ENCODE peak calls at places on chromosomes 12 and 14, in four cellular contexts. Q, D, X and N are unnamed samples.

GRCh38 chr12:91778091-91778819 is 367.4 kb downstream of the BTG1 start:
- DNase-seq in Q (no peak), D (no peak), X (no peak), N (no peak)

GRCh38 chr12:52121848-52122838 is 42.6 kb downstream of the SMIM41 start:
- DNase-seq in Q (peak), D (peak), X (no peak), N (peak)

GRCh38 chr14:63438065-63438757 is 105.0 kb downstream of the PPP2R5E start:
- DNase-seq in Q (peak), D (no peak), X (peak), N (peak)

GRCh38 chr12:12539411-12539810 is 23.3 kb downstream of the DUSP16 start:
- DNase-seq in Q (no peak), D (no peak), X (no peak), N (peak)

GRCh38 chr14:30596972-30597371 is 25.1 kb upstream of the SCFD1 start:
- DNase-seq in Q (no peak), D (no peak), X (no peak), N (no peak)

GRCh38 chr14:61337893-61338292 is 16.5 kb downstream of the PRKCH start:
- DNase-seq in Q (no peak), D (no peak), X (no peak), N (no peak)

GRCh38 chr14:96253140-96253539 is 2.9 kb upstream of the BDKRB1 start:
- DNase-seq in Q (peak), D (no peak), X (peak), N (no peak)

GRCh38 chr12:51886021-51886710 is 1.7 kb upstream of the ANKRD33 start:
- DNase-seq in Q (peak), D (no peak), X (peak), N (no peak)

GRCh38 chr12:49804821-49805220 is 23.4 kb downstream of the NCKAP5L start:
- DNase-seq in Q (no peak), D (no peak), X (no peak), N (no peak)

GRCh38 chr12:13142747-13143146 is 39.3 kb upstream of the GSG1 start:
- DNase-seq in Q (no peak), D (no peak), X (no peak), N (no peak)

GRCh38 chr12:69097619-69098368 is 141.6 kb upstream of the CPSF6 start:
- DNase-seq in Q (no peak), D (no peak), X (peak), N (peak)

GRCh38 chr14:80575763-80576162 is 364.5 kb upstream of the DIO2 start:
- DNase-seq in Q (no peak), D (no peak), X (no peak), N (no peak)

GRCh38 chr12:34407813-34408212 is 385.5 kb downstream of the ALG10 start:
- DNase-seq in Q (no peak), D (no peak), X (no peak), N (no peak)

GRCh38 chr12:22234561-22234960 is 99.9 kb downstream of the ST8SIA1 start:
- DNase-seq in Q (no peak), D (no peak), X (no peak), N (no peak)

GRCh38 chr12:127899981-127900380 is 367.0 kb upstream of the TMEM132C start:
- DNase-seq in Q (no peak), D (no peak), X (no peak), N (no peak)

GRCh38 chr14:34906287-34906686 is 31.1 kb upstream of the BAZ1A start:
- DNase-seq in Q (no peak), D (no peak), X (no peak), N (no peak)

GRCh38 chr12:91210577-91210976 is 28.0 kb upstream of the DCN start:
- DNase-seq in Q (no peak), D (no peak), X (no peak), N (no peak)

GRCh38 chr12:28966049-28966778 is 182.9 kb upstream of the FAR2 start:
- DNase-seq in Q (no peak), D (no peak), X (no peak), N (no peak)

GRCh38 chr14:75425443-75425842 is 2.4 kb upstream of the JDP2 start:
- DNase-seq in Q (no peak), D (no peak), X (no peak), N (no peak)

GRCh38 chr14:77459072-77459723 is 1.3 kb downstream of the AHSA1 start:
- DNase-seq in Q (peak), D (peak), X (peak), N (peak)

GRCh38 chr12:45350861-45351260 is 135.0 kb downstream of the ANO6 start:
- DNase-seq in Q (no peak), D (no peak), X (no peak), N (no peak)

GRCh38 chr14:30153662-30154061 is 226.0 kb upstream of the PRKD1 start:
- DNase-seq in Q (no peak), D (no peak), X (no peak), N (no peak)

GRCh38 chr14:79294506-79294905 is 916.8 kb downstream of the DIO2 start:
- DNase-seq in Q (no peak), D (no peak), X (no peak), N (no peak)

GRCh38 chr12:113262710-113263109 is 41.4 kb downstream of the TPCN1 start:
- DNase-seq in Q (no peak), D (no peak), X (no peak), N (no peak)

GRCh38 chr12:24133385-24133784 is 183.9 kb upstream of the SOX5 start:
- DNase-seq in Q (no peak), D (no peak), X (no peak), N (no peak)

GRCh38 chr14:75648066-75648838 is 12.4 kb downstream of the ERG28 start:
- DNase-seq in Q (peak), D (no peak), X (peak), N (no peak)

GRCh38 chr14:89650077-89650978 is 233.3 kb upstream of the FOXN3 start:
- DNase-seq in Q (no peak), D (no peak), X (no peak), N (no peak)

GRCh38 chr14:26872510-26872909 is 274.7 kb upstream of the NOVA1 start:
- DNase-seq in Q (no peak), D (no peak), X (no peak), N (no peak)

GRCh38 chr12:88310069-88310468 is 168.0 kb downstream of the TMTC3 start:
- DNase-seq in Q (no peak), D (no peak), X (peak), N (no peak)

GRCh38 chr14:83867871-83868270 is 1662.1 kb upstream of the FLRT2 start:
- DNase-seq in Q (no peak), D (no peak), X (no peak), N (peak)